ENCODE peak calls at places on chromosome 1, in five cellular contexts. One of them, this sample, is unnamed.

GRCh38 chr1:224189561-224189960 is 6.5 kb downstream of the DEGS1 start:
- DNase-seq in cardiac fibroblast: no peak
- DNase-seq in brain microvascular endothelial cell: no peak
- DNase-seq in IMR-90: no peak
- DNase-seq in AG04449: no peak
- DNase-seq in this sample: no peak

GRCh38 chr1:205456868-205457724 is 1.3 kb upstream of the BLACAT1 start:
- DNase-seq in cardiac fibroblast: no peak
- DNase-seq in brain microvascular endothelial cell: no peak
- DNase-seq in IMR-90: no peak
- DNase-seq in AG04449: no peak
- DNase-seq in this sample: no peak

GRCh38 chr1:172167801-172168596 is 252.5 kb upstream of the C1orf105 start:
- DNase-seq in IMR-90: peak
- DNase-seq in AG04449: no peak
- DNase-seq in brain microvascular endothelial cell: peak
- DNase-seq in cardiac fibroblast: peak
- DNase-seq in this sample: no peak

GRCh38 chr1:93569479-93569878 is 112.2 kb downstream of the BCAR3 start:
- DNase-seq in cardiac fibroblast: no peak
- DNase-seq in AG04449: no peak
- DNase-seq in IMR-90: no peak
- DNase-seq in brain microvascular endothelial cell: no peak
- DNase-seq in this sample: no peak

GRCh38 chr1:204095248-204095640 is 22.3 kb downstream of the SOX13 start:
- DNase-seq in IMR-90: no peak
- DNase-seq in cardiac fibroblast: no peak
- DNase-seq in AG04449: no peak
- DNase-seq in brain microvascular endothelial cell: no peak
- DNase-seq in this sample: no peak

GRCh38 chr1:29837306-29837646 is 601.0 kb downstream of the PTPRU start:
- DNase-seq in cardiac fibroblast: no peak
- DNase-seq in AG04449: no peak
- DNase-seq in IMR-90: no peak
- DNase-seq in brain microvascular endothelial cell: no peak
- DNase-seq in this sample: no peak

GRCh38 chr1:187415065-187415464 is 586.3 kb downstream of the PLA2G4A start:
- DNase-seq in AG04449: no peak
- DNase-seq in cardiac fibroblast: no peak
- DNase-seq in IMR-90: peak
- DNase-seq in brain microvascular endothelial cell: no peak
- DNase-seq in this sample: no peak

GRCh38 chr1:55965981-55966461 is 613.3 kb downstream of the PLPP3 start:
- DNase-seq in brain microvascular endothelial cell: no peak
- DNase-seq in IMR-90: peak
- DNase-seq in AG04449: peak
- DNase-seq in cardiac fibroblast: no peak
- DNase-seq in this sample: peak

GRCh38 chr1:83058327-83058726 is 940.6 kb downstream of the TTLL7 start:
- DNase-seq in brain microvascular endothelial cell: no peak
- DNase-seq in cardiac fibroblast: no peak
- DNase-seq in AG04449: no peak
- DNase-seq in IMR-90: no peak
- DNase-seq in this sample: no peak

GRCh38 chr1:1019122-1019999 is 559 bp upstream of the AGRN start:
- DNase-seq in brain microvascular endothelial cell: no peak
- DNase-seq in AG04449: no peak
- DNase-seq in cardiac fibroblast: peak
- DNase-seq in IMR-90: peak
- DNase-seq in this sample: no peak

GRCh38 chr1:9128161-9128519 is 762 bp downstream of the GPR157 start:
- DNase-seq in IMR-90: no peak
- DNase-seq in cardiac fibroblast: no peak
- DNase-seq in brain microvascular endothelial cell: no peak
- DNase-seq in AG04449: no peak
- DNase-seq in this sample: no peak

GRCh38 chr1:207088161-207088560 is 499 bp upstream of the C4BPB start:
- DNase-seq in IMR-90: no peak
- DNase-seq in AG04449: no peak
- DNase-seq in brain microvascular endothelial cell: no peak
- DNase-seq in cardiac fibroblast: no peak
- DNase-seq in this sample: no peak
- H3K4me3 ChIP-seq in IMR-90: no peak
- H3K4me3 ChIP-seq in AG04449: no peak
- H3K4me3 ChIP-seq in brain microvascular endothelial cell: no peak
- H3K4me3 ChIP-seq in cardiac fibroblast: no peak
- H3K4me3 ChIP-seq in this sample: no peak

DNA sequence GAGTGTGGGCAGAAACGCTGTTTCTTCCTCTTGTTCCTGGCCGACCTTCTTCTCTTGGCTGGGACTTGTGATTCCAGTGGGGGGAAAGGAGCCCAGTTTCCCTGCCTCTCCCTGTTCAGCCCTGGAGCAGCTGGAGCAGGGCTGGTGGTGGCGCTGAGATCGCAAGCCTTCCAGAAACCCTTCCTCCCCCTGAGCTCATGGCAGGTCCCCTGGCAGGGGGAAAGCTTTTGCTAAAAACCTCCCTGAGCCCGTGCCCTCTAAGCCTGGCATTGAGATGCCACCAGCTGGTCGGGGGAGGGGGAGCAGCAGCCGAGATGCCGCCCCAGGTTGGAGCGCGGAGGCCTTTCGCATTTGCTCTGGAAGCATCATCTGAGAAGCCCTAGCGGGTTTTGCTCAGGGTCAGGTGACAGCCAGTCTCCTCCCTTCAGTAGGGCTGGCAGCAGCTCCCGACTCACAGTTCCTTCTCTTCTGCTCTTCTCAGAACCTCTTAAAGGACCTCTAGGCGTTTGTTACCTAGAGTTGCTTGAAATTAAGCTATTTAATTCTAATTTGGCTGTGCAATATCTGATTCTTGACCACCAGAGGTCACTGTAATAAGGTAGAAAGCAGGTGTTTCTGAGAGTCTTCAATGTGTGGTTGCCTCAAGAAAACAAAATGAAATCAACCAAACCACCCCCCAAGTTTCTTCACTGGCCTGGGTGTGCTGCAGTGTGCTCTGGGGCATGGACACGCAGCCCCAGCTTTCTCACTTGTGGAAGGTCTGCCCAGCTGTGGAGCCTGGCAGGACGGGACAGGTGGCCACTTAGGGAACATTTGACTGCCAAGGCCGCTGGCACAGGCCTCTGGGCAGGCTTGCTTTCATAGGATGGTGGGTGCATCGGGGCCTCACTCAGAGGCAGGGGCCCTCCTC is 257.3 kb downstream of the CAMTA1 start:
- DNase-seq in cardiac fibroblast: peak
- DNase-seq in AG04449: no peak
- DNase-seq in IMR-90: peak
- DNase-seq in brain microvascular endothelial cell: peak
- DNase-seq in this sample: no peak
- TF ChIP-seq CTCF in cardiac fibroblast: peak
- TF ChIP-seq CTCF in AG04449: peak
- TF ChIP-seq CTCF in IMR-90: peak
- TF ChIP-seq CTCF in brain microvascular endothelial cell: peak
- TF ChIP-seq CTCF in this sample: peak

GRCh38 chr1:117527111-117527510 is 78.7 kb upstream of the TENT5C start:
- DNase-seq in AG04449: no peak
- DNase-seq in brain microvascular endothelial cell: no peak
- DNase-seq in cardiac fibroblast: no peak
- DNase-seq in IMR-90: no peak
- DNase-seq in this sample: no peak

GRCh38 chr1:117534995-117535467 is 70.8 kb upstream of the TENT5C start:
- DNase-seq in AG04449: no peak
- DNase-seq in IMR-90: peak
- DNase-seq in cardiac fibroblast: peak
- DNase-seq in brain microvascular endothelial cell: peak
- DNase-seq in this sample: no peak

GRCh38 chr1:117527566-117528102 is 78.2 kb upstream of the TENT5C start:
- DNase-seq in brain microvascular endothelial cell: peak
- DNase-seq in cardiac fibroblast: peak
- DNase-seq in IMR-90: peak
- DNase-seq in AG04449: no peak
- DNase-seq in this sample: no peak

GRCh38 chr1:117531222-117531621 is 74.6 kb upstream of the TENT5C start:
- DNase-seq in brain microvascular endothelial cell: no peak
- DNase-seq in cardiac fibroblast: no peak
- DNase-seq in IMR-90: no peak
- DNase-seq in AG04449: no peak
- DNase-seq in this sample: no peak

DNA sequence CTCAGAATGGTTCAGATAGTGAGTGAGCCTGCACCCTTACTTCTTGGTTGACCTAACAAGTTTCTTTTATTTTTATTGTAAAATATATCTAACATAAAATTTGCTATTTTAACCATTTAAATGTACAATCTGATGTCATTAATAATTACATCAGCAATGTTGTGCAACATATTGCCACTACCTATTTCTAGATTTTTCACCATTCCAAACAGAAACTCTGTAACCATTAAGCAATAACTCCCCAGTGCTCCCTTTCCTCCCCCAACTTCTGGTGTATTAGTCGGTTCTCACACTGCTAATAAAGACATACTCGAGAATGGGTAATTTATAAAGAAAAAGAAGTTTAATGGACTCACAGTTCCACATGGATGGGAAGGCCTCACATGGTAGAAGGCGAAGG is 76.2 kb upstream of the TENT5C start:
- DNase-seq in IMR-90: no peak
- DNase-seq in brain microvascular endothelial cell: no peak
- DNase-seq in cardiac fibroblast: no peak
- DNase-seq in AG04449: no peak
- DNase-seq in this sample: no peak
- H3K4me3 ChIP-seq in IMR-90: no peak
- H3K4me3 ChIP-seq in brain microvascular endothelial cell: no peak
- H3K4me3 ChIP-seq in cardiac fibroblast: no peak
- H3K4me3 ChIP-seq in AG04449: no peak
- H3K4me3 ChIP-seq in this sample: no peak

GRCh38 chr1:77406661-77407060 is 124.8 kb downstream of the AK5 start:
- DNase-seq in cardiac fibroblast: no peak
- DNase-seq in IMR-90: peak
- DNase-seq in AG04449: no peak
- DNase-seq in brain microvascular endothelial cell: no peak
- DNase-seq in this sample: no peak
- TF ChIP-seq CTCF in cardiac fibroblast: no peak
- TF ChIP-seq CTCF in IMR-90: no peak
- TF ChIP-seq CTCF in AG04449: no peak
- TF ChIP-seq CTCF in brain microvascular endothelial cell: no peak
- TF ChIP-seq CTCF in this sample: no peak

GRCh38 chr1:39954261-39954869 is 580 bp upstream of the MFSD2A start:
- DNase-seq in brain microvascular endothelial cell: no peak
- DNase-seq in AG04449: no peak
- DNase-seq in cardiac fibroblast: no peak
- DNase-seq in IMR-90: no peak
- DNase-seq in this sample: no peak
- H3K4me3 ChIP-seq in brain microvascular endothelial cell: peak
- H3K4me3 ChIP-seq in AG04449: peak
- H3K4me3 ChIP-seq in cardiac fibroblast: peak
- H3K4me3 ChIP-seq in IMR-90: no peak
- H3K4me3 ChIP-seq in this sample: no peak

GRCh38 chr1:6762060-6762459 is 23.2 kb upstream of the CAMTA1 start:
- DNase-seq in AG04449: no peak
- DNase-seq in brain microvascular endothelial cell: no peak
- DNase-seq in IMR-90: no peak
- DNase-seq in cardiac fibroblast: no peak
- DNase-seq in this sample: no peak
- TF ChIP-seq CTCF in AG04449: no peak
- TF ChIP-seq CTCF in brain microvascular endothelial cell: no peak
- TF ChIP-seq CTCF in IMR-90: no peak
- TF ChIP-seq CTCF in cardiac fibroblast: no peak
- TF ChIP-seq CTCF in this sample: no peak

DNA sequence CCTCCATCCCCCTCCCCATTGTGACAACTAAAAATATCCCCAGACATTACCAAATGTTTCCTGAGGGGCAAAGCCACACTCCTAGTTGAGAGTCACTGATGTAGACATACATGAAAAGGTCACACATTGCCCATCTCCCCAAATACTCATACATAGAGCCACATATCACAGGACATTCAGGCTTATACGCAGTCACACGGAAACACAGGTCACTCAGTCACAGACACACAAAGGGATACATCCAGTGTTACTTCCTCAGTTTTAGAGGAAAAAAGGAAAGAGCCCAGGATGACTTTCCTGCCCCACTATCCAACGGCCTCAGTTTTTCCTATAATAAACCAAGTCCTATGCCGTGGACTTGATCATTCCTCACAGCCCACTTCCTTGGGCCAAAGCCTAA is 1.9 kb downstream of the SLC39A1 start:
- DNase-seq in brain microvascular endothelial cell: no peak
- DNase-seq in cardiac fibroblast: no peak
- DNase-seq in IMR-90: no peak
- DNase-seq in AG04449: no peak
- DNase-seq in this sample: no peak
- H3K4me3 ChIP-seq in brain microvascular endothelial cell: no peak
- H3K4me3 ChIP-seq in cardiac fibroblast: no peak
- H3K4me3 ChIP-seq in IMR-90: no peak
- H3K4me3 ChIP-seq in AG04449: peak
- H3K4me3 ChIP-seq in this sample: peak

GRCh38 chr1:40625076-40625475 is 40.4 kb downstream of the RIMS3 start:
- DNase-seq in cardiac fibroblast: peak
- DNase-seq in brain microvascular endothelial cell: peak
- DNase-seq in IMR-90: no peak
- DNase-seq in AG04449: no peak
- DNase-seq in this sample: no peak
- TF ChIP-seq CTCF in cardiac fibroblast: peak
- TF ChIP-seq CTCF in brain microvascular endothelial cell: peak
- TF ChIP-seq CTCF in IMR-90: peak
- TF ChIP-seq CTCF in AG04449: peak
- TF ChIP-seq CTCF in this sample: peak

DNA sequence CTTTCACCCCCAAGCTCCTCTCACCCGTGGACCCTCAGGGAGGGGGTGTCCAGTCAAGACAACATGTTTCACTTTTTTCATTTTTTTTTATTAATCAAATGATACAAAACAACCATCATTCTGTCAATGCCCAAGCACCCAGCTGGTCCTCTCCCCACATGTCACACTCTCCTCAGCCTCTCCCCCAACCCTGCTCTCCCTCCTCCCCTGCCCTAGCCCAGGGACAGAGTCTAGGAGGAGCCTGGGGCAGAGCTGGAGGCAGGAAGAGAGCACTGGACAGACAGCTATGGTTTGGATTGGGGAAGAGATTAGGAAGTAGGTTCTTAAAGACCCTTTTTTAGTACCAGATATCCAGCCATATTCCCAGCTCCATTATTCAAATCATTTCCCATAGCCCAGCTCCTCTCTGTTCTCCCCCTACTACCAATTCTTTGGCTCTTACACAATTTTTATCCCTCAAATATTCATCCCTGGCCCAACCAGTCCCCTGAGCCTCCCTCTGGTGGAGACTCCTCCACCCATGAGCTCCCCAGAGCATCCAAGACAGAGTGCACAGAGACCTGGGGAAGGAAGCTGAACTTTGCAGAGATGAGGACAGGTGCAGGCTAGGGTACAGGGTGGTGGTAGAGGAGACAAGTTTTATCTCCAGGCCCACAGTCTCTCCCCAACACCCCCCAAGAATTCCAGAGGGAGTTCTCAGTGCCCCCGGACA is 1.4 kb upstream of the S100A16 start:
- DNase-seq in IMR-90: no peak
- DNase-seq in brain microvascular endothelial cell: no peak
- DNase-seq in AG04449: no peak
- DNase-seq in cardiac fibroblast: no peak
- DNase-seq in this sample: no peak
- H3K4me3 ChIP-seq in IMR-90: no peak
- H3K4me3 ChIP-seq in brain microvascular endothelial cell: no peak
- H3K4me3 ChIP-seq in AG04449: no peak
- H3K4me3 ChIP-seq in cardiac fibroblast: no peak
- H3K4me3 ChIP-seq in this sample: no peak

This sample was measured in kidney epithelial cell.